ENCODE peak calls at places on chromosomes 6 and 20, in five cellular contexts. Z is HepG2, Y is HCT116, K is A549, D is heart left ventricle. H is an unnamed sample. For H3K4me1, the result is how much of the 10 kb centered on the place peaks cover.

GRCh38 chr6:52522151-52522626 is 54.7 kb downstream of the TRAM2 start:
- ATAC-seq in D (peak), Y (no peak), Z (no peak), K (no peak), H (peak)

GRCh38 chr6:141472123-141472522 is 660.6 kb upstream of the GJE1 start:
- ATAC-seq in Y (no peak), K (no peak), D (no peak), Z (no peak), H (no peak)

GRCh38 chr6:56475736-56476457 is 166.8 kb downstream of the DST start:
- ATAC-seq in Y (no peak), D (peak), K (no peak), Z (peak), H (peak)

GRCh38 chr6:130858054-130858453 is 30.8 kb downstream of the SMLR1 start:
- ATAC-seq in D (no peak), Z (peak), K (no peak), Y (no peak), H (no peak)

GRCh38 chr6:140586426-140587061 is 1212.1 kb upstream of the CITED2 start:
- ATAC-seq in Y (no peak), K (no peak), Z (no peak), D (no peak), H (peak)

GRCh38 chr6:152750694-152751093 is at the start of gene VIP:
- ATAC-seq in Z (peak), Y (peak), D (no peak), K (peak), H (no peak)

GRCh38 chr6:25981529-25982263 is 19.1 kb downstream of the TRIM38 start:
- ATAC-seq in K (no peak), D (no peak), Z (no peak), Y (no peak), H (no peak)

GRCh38 chr20:50101281-50101680 is 11.7 kb downstream of the UBE2V1 start:
- ATAC-seq in Z (peak), D (no peak), Y (no peak), K (no peak), H (no peak)

GRCh38 chr6:27478706-27479318 is 5.9 kb upstream of the ZNF184 start:
- ATAC-seq in K (peak), D (peak), Y (peak), Z (peak), H (peak)

GRCh38 chr6:27477318-27478013 is 4.6 kb upstream of the ZNF184 start:
- ATAC-seq in Z (no peak), D (no peak), Y (no peak), K (no peak), H (no peak)

GRCh38 chr6:27476090-27476489 is 3.2 kb upstream of the ZNF184 start:
- ATAC-seq in Y (no peak), Z (no peak), K (no peak), D (no peak), H (no peak)

GRCh38 chr6:27478141-27478705 is 5.3 kb upstream of the ZNF184 start:
- ATAC-seq in Y (peak), K (peak), Z (peak), D (peak), H (peak)

DNA sequence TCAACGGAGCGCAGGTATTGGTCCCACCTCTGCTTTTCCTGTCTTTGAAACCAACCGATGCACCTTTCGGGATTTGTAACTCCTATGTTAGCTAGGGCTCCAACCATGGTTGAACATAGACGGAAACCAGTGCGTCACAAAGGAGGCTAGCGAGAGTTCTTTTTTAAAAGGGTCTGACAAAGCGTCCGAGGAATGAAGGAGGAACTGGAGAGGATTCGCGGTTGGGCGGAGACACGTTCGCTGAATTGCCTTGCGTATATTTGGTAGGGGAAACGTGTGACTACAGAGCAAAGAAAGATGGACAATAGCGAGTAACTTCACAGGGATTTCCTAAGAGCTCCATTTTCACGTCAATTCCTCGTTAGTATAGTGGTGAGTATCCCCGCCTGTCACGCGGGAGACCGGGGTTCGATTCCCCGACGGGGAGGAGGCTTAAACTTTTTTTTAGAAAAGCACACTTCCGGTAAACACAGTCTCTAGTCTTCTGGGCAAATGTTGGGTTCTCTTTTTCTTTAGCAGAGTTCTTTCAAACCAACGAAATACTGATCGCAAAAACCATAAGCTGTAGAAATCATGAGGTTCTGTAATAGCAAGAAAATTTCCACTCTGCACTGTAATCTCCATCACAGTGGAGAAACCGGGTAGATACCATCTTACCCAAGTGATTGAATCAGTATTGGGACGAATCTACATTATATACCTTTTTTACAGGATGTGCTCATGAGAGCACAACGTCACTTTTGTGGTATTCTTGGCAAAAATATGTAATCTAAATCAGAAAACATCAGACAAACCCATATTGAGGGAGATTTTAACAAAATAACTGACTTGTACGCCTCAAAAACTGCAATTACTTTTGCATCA is 6.6 kb upstream of the ZNF184 start:
- ATAC-seq in D (peak), Z (peak), K (peak), Y (peak), H (peak)
- TF ChIP-seq POLR2A in D (no peak), Z (no peak), K (no peak), Y (no peak), H (no peak)

GRCh38 chr20:3309226-3309625 is 70.2 kb upstream of the SLC4A11 start:
- ATAC-seq in Z (no peak), K (no peak), Y (no peak), D (no peak), H (no peak)

GRCh38 chr20:3304456-3304855 is 65.5 kb upstream of the SLC4A11 start:
- ATAC-seq in D (no peak), Y (no peak), Z (no peak), K (no peak), H (no peak)

GRCh38 chr20:3307695-3308094 is 68.7 kb upstream of the SLC4A11 start:
- ATAC-seq in Y (no peak), K (no peak), D (no peak), Z (no peak), H (no peak)

GRCh38 chr20:3311623-3312022 is 72.6 kb upstream of the SLC4A11 start:
- ATAC-seq in Z (no peak), D (peak), K (no peak), Y (no peak), H (no peak)

GRCh38 chr20:3307078-3307477 is 68.1 kb upstream of the SLC4A11 start:
- ATAC-seq in D (peak), K (no peak), Y (no peak), Z (no peak), H (peak)
- H3K4me3 ChIP-seq in D (no peak), K (no peak), Y (no peak), Z (no peak), H (no peak)

GRCh38 chr20:24953204-24953565 is 4.1 kb downstream of the CST7 start:
- ATAC-seq in Z (no peak), K (no peak), Y (no peak), D (no peak), H (no peak)
- H3K4me1 ChIP-seq in Z (under half), K (under half), Y (under half), D (under half), H (under half)

DNA sequence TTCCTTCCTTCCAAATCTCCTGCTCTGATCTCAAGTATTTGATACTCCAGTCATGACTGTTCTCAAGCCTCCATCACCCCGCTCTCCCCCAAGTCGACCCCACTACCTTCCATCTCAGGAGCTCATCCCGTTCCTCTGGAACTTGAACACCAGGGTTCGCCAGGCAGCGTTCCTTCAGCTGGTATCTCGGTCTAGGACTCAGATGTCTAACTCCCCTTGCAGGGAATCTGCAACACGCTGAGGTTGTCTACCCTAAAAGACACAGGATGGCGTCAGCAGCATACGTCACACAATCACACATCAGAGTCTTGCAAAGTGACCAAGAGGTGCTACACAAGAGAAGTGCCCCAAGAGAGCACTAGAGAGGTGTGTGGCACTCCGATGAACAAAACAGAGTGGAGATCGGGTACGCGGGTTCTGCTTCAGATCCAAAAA is 706 bp downstream of the ZNF184 start:
- ATAC-seq in D (peak), K (peak), Y (peak), Z (peak), H (peak)
- TF ChIP-seq POLR2A in D (no peak), K (no peak), Y (no peak), Z (no peak), H (no peak)

GRCh38 chr6:37218501-37218900 is 39.1 kb upstream of the TBC1D22B start:
- ATAC-seq in Y (no peak), D (no peak), K (no peak), Z (no peak), H (no peak)

GRCh38 chr6:37225350-37226169 is 32.0 kb upstream of the TBC1D22B start:
- ATAC-seq in D (no peak), Y (no peak), K (no peak), Z (no peak), H (no peak)

GRCh38 chr6:37222125-37222967 is 35.2 kb upstream of the TBC1D22B start:
- ATAC-seq in Y (peak), D (peak), Z (peak), K (peak), H (peak)

GRCh38 chr6:37221585-37222124 is 35.9 kb upstream of the TBC1D22B start:
- ATAC-seq in Z (peak), Y (no peak), K (peak), D (no peak), H (peak)

GRCh38 chr6:37222992-37223391 is 34.6 kb upstream of the TBC1D22B start:
- ATAC-seq in Z (no peak), D (no peak), Y (no peak), K (no peak), H (no peak)
- H3K4me3 ChIP-seq in Z (peak), D (peak), Y (peak), K (peak), H (peak)

GRCh38 chr20:48769111-48769879 is 58.5 kb downstream of the PREX1 start:
- ATAC-seq in Y (peak), K (peak), Z (no peak), D (no peak), H (no peak)

GRCh38 chr20:48766205-48766604 is 61.6 kb downstream of the PREX1 start:
- ATAC-seq in Z (no peak), Y (no peak), K (no peak), D (peak), H (no peak)

GRCh38 chr20:48770700-48771099 is 57.1 kb downstream of the PREX1 start:
- ATAC-seq in Y (no peak), Z (no peak), D (no peak), K (no peak), H (no peak)

GRCh38 chr20:48765359-48765758 is 62.4 kb downstream of the PREX1 start:
- ATAC-seq in Z (no peak), K (no peak), Y (no peak), D (no peak), H (no peak)

GRCh38 chr20:48767269-48767960 is 60.4 kb downstream of the PREX1 start:
- ATAC-seq in Z (no peak), Y (no peak), D (no peak), K (no peak), H (no peak)
- H3K4me1 ChIP-seq in Z (under half), Y (under half), D (under half), K (under half), H (under half)

GRCh38 chr6:18265787-18266523 is 1.6 kb upstream of the DEK start:
- ATAC-seq in Z (no peak), K (no peak), Y (no peak), D (no peak), H (no peak)

GRCh38 chr6:18265099-18265372 is 706 bp upstream of the DEK start:
- ATAC-seq in D (no peak), K (no peak), Z (peak), Y (no peak), H (no peak)

GRCh38 chr6:18263561-18264337 is 581 bp downstream of the DEK start:
- ATAC-seq in Z (peak), Y (peak), K (peak), D (peak), H (peak)

GRCh38 chr6:18262812-18263560 is 1.3 kb downstream of the DEK start:
- ATAC-seq in Z (no peak), K (no peak), Y (no peak), D (no peak), H (no peak)

GRCh38 chr6:18264338-18265098 is at the start of gene DEK:
- ATAC-seq in D (peak), Y (peak), Z (peak), K (peak), H (peak)
- TF ChIP-seq POLR2A in D (no peak), Y (no peak), Z (peak), K (no peak), H (peak)

GRCh38 chr6:30879684-30880427 is 4.5 kb upstream of the DDR1 start:
- ATAC-seq in Z (no peak), Y (no peak), D (no peak), K (no peak), H (no peak)
- H3K4me3 ChIP-seq in Z (no peak), Y (no peak), D (no peak), K (no peak), H (no peak)